ENCODE peak calls at places on chromosomes 16 and 17, in ten cellular contexts. One of them, this sample, is unnamed.

GRCh38 chr17:37787055-37787720 is 42.3 kb upstream of the HNF1B start:
- DNase-seq in cardiac muscle cell: peak; percentile 33
- DNase-seq in heart right ventricle: peak; percentile 19
- DNase-seq in hepatocyte: peak; percentile 73
- DNase-seq in pancreas: peak; percentile 75
- DNase-seq in ascending aorta: no peak
- DNase-seq in Peyer's patch: peak; percentile 85
- DNase-seq in stomach: peak; percentile 78
- DNase-seq in upper lobe of right lung: no peak
- DNase-seq in left ventricle myocardium inferior: no peak
- DNase-seq in this sample: no peak

GRCh38 chr17:63984651-63985386 is 12.1 kb upstream of the SCN4A start:
- DNase-seq in cardiac muscle cell: peak; percentile 83
- DNase-seq in heart right ventricle: peak; percentile 52
- DNase-seq in hepatocyte: peak; percentile 46
- DNase-seq in pancreas: no peak
- DNase-seq in ascending aorta: peak; percentile 85
- DNase-seq in Peyer's patch: peak; percentile 65
- DNase-seq in stomach: peak; percentile 30
- DNase-seq in upper lobe of right lung: no peak
- DNase-seq in left ventricle myocardium inferior: no peak
- DNase-seq in this sample: peak; percentile 83

GRCh38 chr16:31350275-31351005 is 4.5 kb upstream of the ITGAX start:
- DNase-seq in cardiac muscle cell: no peak
- DNase-seq in heart right ventricle: no peak
- DNase-seq in hepatocyte: no peak
- DNase-seq in pancreas: no peak
- DNase-seq in ascending aorta: no peak
- DNase-seq in Peyer's patch: no peak
- DNase-seq in stomach: no peak
- DNase-seq in upper lobe of right lung: peak; percentile 67
- DNase-seq in left ventricle myocardium inferior: no peak
- DNase-seq in this sample: no peak

GRCh38 chr17:34728771-34729310 is 149.5 kb downstream of the TMEM132E start:
- DNase-seq in cardiac muscle cell: no peak
- DNase-seq in heart right ventricle: no peak
- DNase-seq in hepatocyte: no peak
- DNase-seq in pancreas: no peak
- DNase-seq in ascending aorta: no peak
- DNase-seq in Peyer's patch: no peak
- DNase-seq in stomach: no peak
- DNase-seq in upper lobe of right lung: no peak
- DNase-seq in left ventricle myocardium inferior: no peak
- DNase-seq in this sample: no peak

GRCh38 chr16:83574388-83574787 is 233.4 kb upstream of the HSBP1 start:
- DNase-seq in cardiac muscle cell: peak; percentile 30
- DNase-seq in heart right ventricle: no peak
- DNase-seq in hepatocyte: no peak
- DNase-seq in pancreas: no peak
- DNase-seq in ascending aorta: no peak
- DNase-seq in Peyer's patch: no peak
- DNase-seq in stomach: no peak
- DNase-seq in upper lobe of right lung: no peak
- DNase-seq in left ventricle myocardium inferior: no peak
- DNase-seq in this sample: peak; percentile 19

GRCh38 chr17:67058036-67058435 is 13.7 kb downstream of the CACNG1 start:
- DNase-seq in cardiac muscle cell: no peak
- DNase-seq in heart right ventricle: no peak
- DNase-seq in hepatocyte: no peak
- DNase-seq in pancreas: no peak
- DNase-seq in ascending aorta: no peak
- DNase-seq in Peyer's patch: no peak
- DNase-seq in stomach: no peak
- DNase-seq in upper lobe of right lung: no peak
- DNase-seq in left ventricle myocardium inferior: no peak
- DNase-seq in this sample: no peak

GRCh38 chr17:79752175-79752574 is 21.4 kb downstream of the ENPP7 start:
- DNase-seq in cardiac muscle cell: no peak
- DNase-seq in heart right ventricle: no peak
- DNase-seq in hepatocyte: no peak
- DNase-seq in pancreas: no peak
- DNase-seq in ascending aorta: no peak
- DNase-seq in Peyer's patch: no peak
- DNase-seq in stomach: no peak
- DNase-seq in upper lobe of right lung: peak; percentile 45
- DNase-seq in left ventricle myocardium inferior: no peak
- DNase-seq in this sample: no peak

GRCh38 chr17:57861000-57861736 is 11.3 kb upstream of the MRPS23 start:
- DNase-seq in cardiac muscle cell: no peak
- DNase-seq in heart right ventricle: peak; percentile 56
- DNase-seq in hepatocyte: peak; percentile 69
- DNase-seq in pancreas: peak; percentile 79
- DNase-seq in ascending aorta: peak; percentile 83
- DNase-seq in Peyer's patch: peak; percentile 82
- DNase-seq in stomach: peak; percentile 84
- DNase-seq in upper lobe of right lung: peak; percentile 82
- DNase-seq in left ventricle myocardium inferior: peak; percentile 64
- DNase-seq in this sample: peak; percentile 21

GRCh38 chr17:30031214-30031869 is 85.3 kb upstream of the NSRP1 start:
- DNase-seq in cardiac muscle cell: no peak
- DNase-seq in heart right ventricle: no peak
- DNase-seq in hepatocyte: no peak
- DNase-seq in pancreas: no peak
- DNase-seq in ascending aorta: no peak
- DNase-seq in Peyer's patch: no peak
- DNase-seq in stomach: no peak
- DNase-seq in upper lobe of right lung: no peak
- DNase-seq in left ventricle myocardium inferior: no peak
- DNase-seq in this sample: no peak

GRCh38 chr17:42596386-42596785 is 12.8 kb downstream of the RETREG3 start:
- DNase-seq in cardiac muscle cell: no peak
- DNase-seq in heart right ventricle: no peak
- DNase-seq in hepatocyte: no peak
- DNase-seq in pancreas: no peak
- DNase-seq in ascending aorta: no peak
- DNase-seq in Peyer's patch: no peak
- DNase-seq in stomach: no peak
- DNase-seq in upper lobe of right lung: no peak
- DNase-seq in left ventricle myocardium inferior: no peak
- DNase-seq in this sample: no peak

GRCh38 chr16:28843766-28844165 is 2.4 kb downstream of the TUFM start:
- DNase-seq in cardiac muscle cell: no peak
- DNase-seq in heart right ventricle: no peak
- DNase-seq in hepatocyte: no peak
- DNase-seq in pancreas: no peak
- DNase-seq in ascending aorta: no peak
- DNase-seq in Peyer's patch: no peak
- DNase-seq in stomach: no peak
- DNase-seq in upper lobe of right lung: no peak
- DNase-seq in left ventricle myocardium inferior: no peak
- DNase-seq in this sample: no peak

GRCh38 chr16:84737658-84738057 is 37.9 kb downstream of the USP10 start:
- DNase-seq in cardiac muscle cell: no peak
- DNase-seq in heart right ventricle: no peak
- DNase-seq in hepatocyte: no peak
- DNase-seq in pancreas: peak; percentile 44
- DNase-seq in ascending aorta: no peak
- DNase-seq in Peyer's patch: peak; percentile 80
- DNase-seq in stomach: peak; percentile 62
- DNase-seq in upper lobe of right lung: peak; percentile 70
- DNase-seq in left ventricle myocardium inferior: no peak
- DNase-seq in this sample: no peak

GRCh38 chr16:89434490-89434889 is 55.9 kb downstream of the ANKRD11 start:
- DNase-seq in cardiac muscle cell: no peak
- DNase-seq in heart right ventricle: no peak
- DNase-seq in hepatocyte: no peak
- DNase-seq in pancreas: no peak
- DNase-seq in ascending aorta: no peak
- DNase-seq in Peyer's patch: no peak
- DNase-seq in stomach: no peak
- DNase-seq in upper lobe of right lung: no peak
- DNase-seq in left ventricle myocardium inferior: no peak
- DNase-seq in this sample: no peak

GRCh38 chr17:41251261-41251660 is 1.8 kb downstream of the KRTAP9-4 start:
- DNase-seq in cardiac muscle cell: no peak
- DNase-seq in heart right ventricle: no peak
- DNase-seq in hepatocyte: no peak
- DNase-seq in pancreas: no peak
- DNase-seq in ascending aorta: no peak
- DNase-seq in Peyer's patch: no peak
- DNase-seq in stomach: no peak
- DNase-seq in upper lobe of right lung: no peak
- DNase-seq in left ventricle myocardium inferior: no peak
- DNase-seq in this sample: no peak

GRCh38 chr16:88658714-88659113 is 4.2 kb downstream of the MVD start:
- DNase-seq in cardiac muscle cell: no peak
- DNase-seq in heart right ventricle: no peak
- DNase-seq in hepatocyte: no peak
- DNase-seq in pancreas: no peak
- DNase-seq in ascending aorta: no peak
- DNase-seq in Peyer's patch: no peak
- DNase-seq in stomach: no peak
- DNase-seq in upper lobe of right lung: peak; percentile 60
- DNase-seq in left ventricle myocardium inferior: no peak
- DNase-seq in this sample: no peak

GRCh38 chr16:67190041-67190440 is at the start of gene EXOC3L1:
- DNase-seq in cardiac muscle cell: no peak
- DNase-seq in heart right ventricle: no peak
- DNase-seq in hepatocyte: no peak
- DNase-seq in pancreas: no peak
- DNase-seq in ascending aorta: no peak
- DNase-seq in Peyer's patch: no peak
- DNase-seq in stomach: no peak
- DNase-seq in upper lobe of right lung: no peak
- DNase-seq in left ventricle myocardium inferior: no peak
- DNase-seq in this sample: no peak
- H3K4me1 ChIP-seq in cardiac muscle cell: peaks cover 7% of the 10 kb centered on the region
- H3K4me1 ChIP-seq in heart right ventricle: peaks cover 44% of the 10 kb centered on the region
- H3K4me1 ChIP-seq in hepatocyte: peaks cover 12% of the 10 kb centered on the region
- H3K4me1 ChIP-seq in pancreas: peaks cover 22% of the 10 kb centered on the region
- H3K4me1 ChIP-seq in ascending aorta: peaks cover 19% of the 10 kb centered on the region
- H3K4me1 ChIP-seq in Peyer's patch: peaks cover 3% of the 10 kb centered on the region
- H3K4me1 ChIP-seq in stomach: peaks cover 40% of the 10 kb centered on the region
- H3K4me1 ChIP-seq in upper lobe of right lung: peaks cover 36% of the 10 kb centered on the region
- H3K4me1 ChIP-seq in left ventricle myocardium inferior: peaks cover 54% of the 10 kb centered on the region
- H3K4me1 ChIP-seq in this sample: peaks cover 16% of the 10 kb centered on the region

GRCh38 chr17:16417399-16417798 is 2.0 kb downstream of the TRPV2 start:
- DNase-seq in cardiac muscle cell: no peak
- DNase-seq in heart right ventricle: no peak
- DNase-seq in hepatocyte: no peak
- DNase-seq in pancreas: no peak
- DNase-seq in ascending aorta: no peak
- DNase-seq in Peyer's patch: no peak
- DNase-seq in stomach: no peak
- DNase-seq in upper lobe of right lung: no peak
- DNase-seq in left ventricle myocardium inferior: no peak
- DNase-seq in this sample: no peak
- H3K27ac ChIP-seq in cardiac muscle cell: no peak overlapping the region
- H3K27ac ChIP-seq in heart right ventricle: peak overlapping the region; percentile 97
- H3K27ac ChIP-seq in hepatocyte: no peak overlapping the region
- H3K27ac ChIP-seq in pancreas: no peak overlapping the region
- H3K27ac ChIP-seq in ascending aorta: peak overlapping the region; percentile 84
- H3K27ac ChIP-seq in Peyer's patch: no peak overlapping the region
- H3K27ac ChIP-seq in stomach: peak overlapping the region; percentile 85
- H3K27ac ChIP-seq in upper lobe of right lung: peak overlapping the region; percentile 92
- H3K27ac ChIP-seq in left ventricle myocardium inferior: peak overlapping the region; percentile 86
- H3K27ac ChIP-seq in this sample: no peak overlapping the region

GRCh38 chr16:15975172-15975571 is 25.8 kb downstream of the ABCC1 start:
- DNase-seq in cardiac muscle cell: peak; percentile 57
- DNase-seq in heart right ventricle: no peak
- DNase-seq in hepatocyte: no peak
- DNase-seq in pancreas: no peak
- DNase-seq in ascending aorta: peak; percentile 79
- DNase-seq in Peyer's patch: no peak
- DNase-seq in stomach: no peak
- DNase-seq in upper lobe of right lung: no peak
- DNase-seq in left ventricle myocardium inferior: no peak
- DNase-seq in this sample: no peak

GRCh38 chr16:15972046-15972868 is 22.8 kb downstream of the ABCC1 start:
- DNase-seq in cardiac muscle cell: no peak
- DNase-seq in heart right ventricle: no peak
- DNase-seq in hepatocyte: no peak
- DNase-seq in pancreas: no peak
- DNase-seq in ascending aorta: no peak
- DNase-seq in Peyer's patch: no peak
- DNase-seq in stomach: no peak
- DNase-seq in upper lobe of right lung: no peak
- DNase-seq in left ventricle myocardium inferior: no peak
- DNase-seq in this sample: no peak

GRCh38 chr16:15973460-15973859 is 24.0 kb downstream of the ABCC1 start:
- DNase-seq in cardiac muscle cell: peak; percentile 27
- DNase-seq in heart right ventricle: no peak
- DNase-seq in hepatocyte: no peak
- DNase-seq in pancreas: no peak
- DNase-seq in ascending aorta: no peak
- DNase-seq in Peyer's patch: no peak
- DNase-seq in stomach: no peak
- DNase-seq in upper lobe of right lung: no peak
- DNase-seq in left ventricle myocardium inferior: no peak
- DNase-seq in this sample: no peak

GRCh38 chr16:15976225-15976812 is 26.9 kb downstream of the ABCC1 start:
- DNase-seq in cardiac muscle cell: no peak
- DNase-seq in heart right ventricle: no peak
- DNase-seq in hepatocyte: no peak
- DNase-seq in pancreas: no peak
- DNase-seq in ascending aorta: no peak
- DNase-seq in Peyer's patch: no peak
- DNase-seq in stomach: no peak
- DNase-seq in upper lobe of right lung: no peak
- DNase-seq in left ventricle myocardium inferior: no peak
- DNase-seq in this sample: no peak

DNA sequence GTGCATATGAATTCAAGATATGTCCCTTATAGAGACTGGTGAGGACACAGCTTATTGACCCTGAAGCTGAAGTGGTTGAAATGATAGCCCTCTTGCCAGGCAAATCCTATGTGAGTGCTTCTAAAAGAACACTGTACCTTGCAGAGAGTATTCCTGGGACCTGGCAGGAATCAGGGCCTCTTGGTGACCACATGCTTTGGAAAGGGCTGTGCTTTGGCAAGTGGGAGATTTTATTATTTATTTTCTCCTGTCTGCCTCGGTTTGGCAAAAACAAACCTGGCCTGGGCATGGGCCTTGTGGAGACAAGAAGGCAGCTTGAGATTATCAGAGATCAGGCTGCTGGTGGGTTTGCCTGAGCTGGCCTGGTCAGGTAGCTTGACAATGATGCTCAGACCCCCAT is 24.6 kb downstream of the ABCC1 start:
- DNase-seq in cardiac muscle cell: no peak
- DNase-seq in heart right ventricle: no peak
- DNase-seq in hepatocyte: no peak
- DNase-seq in pancreas: no peak
- DNase-seq in ascending aorta: no peak
- DNase-seq in Peyer's patch: no peak
- DNase-seq in stomach: no peak
- DNase-seq in upper lobe of right lung: no peak
- DNase-seq in left ventricle myocardium inferior: no peak
- DNase-seq in this sample: no peak
- H3K9me3 ChIP-seq in cardiac muscle cell: no peaks in the 10 kb centered on the region
- H3K9me3 ChIP-seq in heart right ventricle: peaks cover 13% of the 10 kb centered on the region
- H3K9me3 ChIP-seq in hepatocyte: no peaks in the 10 kb centered on the region
- H3K9me3 ChIP-seq in pancreas: no peaks in the 10 kb centered on the region
- H3K9me3 ChIP-seq in ascending aorta: no peaks in the 10 kb centered on the region
- H3K9me3 ChIP-seq in Peyer's patch: no peaks in the 10 kb centered on the region
- H3K9me3 ChIP-seq in stomach: no peaks in the 10 kb centered on the region
- H3K9me3 ChIP-seq in upper lobe of right lung: no peaks in the 10 kb centered on the region
- H3K9me3 ChIP-seq in left ventricle myocardium inferior: peaks cover 33% of the 10 kb centered on the region
- H3K9me3 ChIP-seq in this sample: peaks cover 3% of the 10 kb centered on the region

GRCh38 chr16:10850478-10850850 is 26.5 kb upstream of the CIITA start:
- DNase-seq in cardiac muscle cell: no peak
- DNase-seq in heart right ventricle: no peak
- DNase-seq in hepatocyte: no peak
- DNase-seq in pancreas: no peak
- DNase-seq in ascending aorta: no peak
- DNase-seq in Peyer's patch: no peak
- DNase-seq in stomach: no peak
- DNase-seq in upper lobe of right lung: no peak
- DNase-seq in left ventricle myocardium inferior: no peak
- DNase-seq in this sample: no peak
- H3K4me1 ChIP-seq in cardiac muscle cell: no peaks in the 10 kb centered on the region
- H3K4me1 ChIP-seq in heart right ventricle: peaks cover 9% of the 10 kb centered on the region
- H3K4me1 ChIP-seq in hepatocyte: no peaks in the 10 kb centered on the region
- H3K4me1 ChIP-seq in pancreas: no peaks in the 10 kb centered on the region
- H3K4me1 ChIP-seq in ascending aorta: no peaks in the 10 kb centered on the region
- H3K4me1 ChIP-seq in Peyer's patch: no peaks in the 10 kb centered on the region
- H3K4me1 ChIP-seq in stomach: no peaks in the 10 kb centered on the region
- H3K4me1 ChIP-seq in upper lobe of right lung: peaks cover 4% of the 10 kb centered on the region
- H3K4me1 ChIP-seq in left ventricle myocardium inferior: peaks cover 17% of the 10 kb centered on the region
- H3K4me1 ChIP-seq in this sample: no peaks in the 10 kb centered on the region

This sample was measured in SJCRH30.